ENCODE peak calls at places on chromosomes 12 and 14, in five cellular contexts. G, S, Y, D and Z are unnamed samples.

GRCh38 chr12:94942663-94943062 is 60.8 kb downstream of the NDUFA12 start:
- DNase-seq in G (no peak), S (no peak), D (no peak), Y (no peak), Z (no peak)

GRCh38 chr12:56520025-56520810 is 1.4 kb upstream of the RBMS2 start:
- DNase-seq in G (peak; percentile 25), D (no peak), Y (no peak), S (no peak), Z (no peak)

GRCh38 chr14:44914849-44915248 is 46.9 kb downstream of the KLHL28 start:
- DNase-seq in D (no peak), Y (no peak), S (no peak), G (no peak), Z (no peak)

GRCh38 chr12:25701290-25701689 is 148.2 kb upstream of the LMNTD1 start:
- DNase-seq in Y (no peak), G (peak; percentile 63), D (no peak), S (no peak), Z (no peak)

GRCh38 chr14:54086780-54087179 is 130.2 kb upstream of the BMP4 start:
- DNase-seq in D (no peak), G (no peak), S (no peak), Y (no peak), Z (no peak)

GRCh38 chr12:66409195-66409871 is 107.0 kb downstream of the HELB start:
- DNase-seq in Y (peak; percentile 47), D (peak; percentile 8), S (peak; percentile 5), G (peak; percentile 32), Z (peak; percentile 60)

GRCh38 chr12:40565029-40565633 is 127.1 kb upstream of the CNTN1 start:
- DNase-seq in D (no peak), S (no peak), G (no peak), Y (no peak), Z (no peak)

GRCh38 chr12:1080520-1081223 is 89.6 kb downstream of the ERC1 start:
- DNase-seq in G (no peak), D (no peak), Y (no peak), S (no peak), Z (no peak)

GRCh38 chr14:49052516-49052915 is 533.7 kb downstream of the RPS29 start:
- DNase-seq in S (no peak), G (no peak), Y (no peak), D (no peak), Z (no peak)

GRCh38 chr12:100384549-100384916 is 27.7 kb downstream of the SLC17A8 start:
- DNase-seq in G (no peak), Y (no peak), D (no peak), S (no peak), Z (no peak)

GRCh38 chr12:81809829-81810595 is 50.9 kb upstream of the PPFIA2 start:
- DNase-seq in Y (no peak), G (peak; percentile 76), S (no peak), D (no peak), Z (no peak)

GRCh38 chr12:31362115-31362758 is 36.3 kb upstream of the SINHCAF start:
- DNase-seq in D (no peak), S (no peak), Y (peak; percentile 94), G (peak; percentile 32), Z (no peak)

GRCh38 chr14:23310546-23310945 is 3.9 kb downstream of the BCL2L2 start:
- DNase-seq in Y (no peak), G (no peak), D (no peak), S (no peak), Z (no peak)

GRCh38 chr12:57111046-57111698 is at the start of gene STAT6:
- DNase-seq in S (peak; percentile 40), Y (peak; percentile 87), G (peak; percentile 71), D (peak; percentile 70), Z (peak; percentile 67)

GRCh38 chr12:49345840-49346658 is 639 bp upstream of the DNAJC22 start:
- DNase-seq in D (no peak), Y (no peak), G (no peak), S (no peak), Z (no peak)

GRCh38 chr12:80352476-80352875 is 91.6 kb upstream of the PTPRQ start:
- DNase-seq in G (no peak), Y (no peak), D (no peak), S (no peak), Z (no peak)

GRCh38 chr12:42296503-42297109 is 29.3 kb downstream of the ZCRB1 start:
- DNase-seq in D (no peak), S (no peak), G (peak; percentile 5), Y (peak; percentile 7), Z (no peak)

GRCh38 chr12:6199531-6200265 is 502 bp upstream of the CD9 start:
- DNase-seq in D (no peak), G (no peak), S (no peak), Y (no peak), Z (no peak)

GRCh38 chr12:124387510-124387855 is 92.6 kb downstream of the RFLNA start:
- DNase-seq in G (no peak), S (no peak), D (no peak), Y (no peak), Z (no peak)

GRCh38 chr14:51860164-51860835 is at the start of gene GNG2:
- DNase-seq in Y (peak; percentile 9), D (peak; percentile 69), S (peak; percentile 51), G (peak; percentile 33), Z (peak; percentile 86)